ENCODE peak calls at places on chromosomes 5 and 9, in nine cellular contexts. T, N, A, D, U, F, R, H and K are unnamed samples.

GRCh38 chr5:75335952-75336624 is 932 bp upstream of the HMGCR start:
- DNase-seq in T (peak), N (no peak), A (peak), D (peak), U (peak), F (peak), R (no peak), H (peak), K (peak)

GRCh38 chr5:62206150-62206829 is 99.7 kb upstream of the KIF2A start:
- DNase-seq in T (peak), N (no peak), A (peak), D (peak), U (no peak), F (no peak), R (no peak), H (no peak), K (peak)

GRCh38 chr5:139138790-139139189 is 59.4 kb downstream of the SIL1 start:
- DNase-seq in T (peak), N (peak), A (peak), D (no peak), U (peak), F (no peak), R (peak), H (peak), K (peak)

GRCh38 chr5:107247427-107247826 is 423.3 kb downstream of the EFNA5 start:
- DNase-seq in T (peak), N (no peak), A (no peak), D (no peak), U (peak), F (no peak), R (no peak), H (no peak), K (no peak)

GRCh38 chr5:36602711-36603321 is 3.6 kb upstream of the SLC1A3 start:
- DNase-seq in T (peak), N (peak), A (peak), D (no peak), U (no peak), F (no peak), R (no peak), H (no peak), K (peak)

GRCh38 chr5:179337227-179338122 is 7.8 kb downstream of the ADAMTS2 start:
- DNase-seq in T (no peak), N (no peak), A (no peak), D (no peak), U (no peak), F (no peak), R (no peak), H (no peak), K (no peak)

GRCh38 chr9:16030513-16031185 is 477.8 kb downstream of the CCDC171 start:
- DNase-seq in T (peak), N (no peak), A (peak), D (no peak), U (peak), F (no peak), R (no peak), H (peak), K (no peak)

GRCh38 chr9:121783126-121783522 is 131.7 kb downstream of the DAB2IP start:
- DNase-seq in T (no peak), N (no peak), A (no peak), D (peak), U (no peak), F (no peak), R (no peak), H (no peak), K (no peak)

GRCh38 chr5:68007446-68007845 is 208.1 kb upstream of the PIK3R1 start:
- DNase-seq in T (no peak), N (peak), A (peak), D (no peak), U (peak), F (no peak), R (peak), H (peak), K (no peak)

GRCh38 chr9:101566904-101567724 is 27.7 kb downstream of the PPP3R2 start:
- DNase-seq in T (peak), N (no peak), A (peak), D (peak), U (peak), F (peak), R (no peak), H (no peak), K (peak)

GRCh38 chr5:125409101-125409495 is 662.7 kb upstream of the ZNF608 start:
- DNase-seq in T (no peak), N (no peak), A (peak), D (peak), U (peak), F (no peak), R (no peak), H (no peak), K (no peak)

GRCh38 chr5:132677191-132677590 is 3.4 kb downstream of the IL4 start:
- DNase-seq in T (peak), N (no peak), A (peak), D (peak), U (peak), F (peak), R (peak), H (peak), K (peak)

GRCh38 chr5:79201206-79201605 is 34.7 kb upstream of the JMY start:
- DNase-seq in T (no peak), N (no peak), A (no peak), D (peak), U (no peak), F (no peak), R (no peak), H (no peak), K (no peak)

GRCh38 chr5:123047706-123048105 is 11.2 kb upstream of the PPIC start:
- DNase-seq in T (no peak), N (no peak), A (no peak), D (no peak), U (peak), F (no peak), R (no peak), H (no peak), K (no peak)

GRCh38 chr9:71353723-71354122 is 232.3 kb upstream of the TRPM3 start:
- DNase-seq in T (no peak), N (no peak), A (no peak), D (no peak), U (peak), F (no peak), R (no peak), H (no peak), K (no peak)

GRCh38 chr5:173290477-173291131 is 37.6 kb downstream of the STC2 start:
- DNase-seq in T (no peak), N (no peak), A (no peak), D (no peak), U (peak), F (no peak), R (no peak), H (no peak), K (no peak)

GRCh38 chr9:130287736-130288135 is 22.2 kb downstream of the HMCN2 start:
- DNase-seq in T (no peak), N (no peak), A (no peak), D (peak), U (no peak), F (no peak), R (peak), H (no peak), K (no peak)

GRCh38 chr5:124962735-124963134 is 216.3 kb upstream of the ZNF608 start:
- DNase-seq in T (no peak), N (no peak), A (no peak), D (no peak), U (no peak), F (no peak), R (no peak), H (no peak), K (no peak)

GRCh38 chr5:4130819-4131218 is 535.2 kb downstream of the IRX1 start:
- DNase-seq in T (no peak), N (no peak), A (no peak), D (no peak), U (no peak), F (no peak), R (no peak), H (no peak), K (no peak)

GRCh38 chr9:124870723-124871122 is 8.8 kb downstream of the ARPC5L start:
- DNase-seq in T (no peak), N (no peak), A (no peak), D (no peak), U (no peak), F (no peak), R (no peak), H (no peak), K (no peak)

GRCh38 chr9:25226901-25227686 is 451.1 kb downstream of the TUSC1 start:
- DNase-seq in T (no peak), N (no peak), A (no peak), D (no peak), U (no peak), F (no peak), R (no peak), H (no peak), K (no peak)

DNA sequence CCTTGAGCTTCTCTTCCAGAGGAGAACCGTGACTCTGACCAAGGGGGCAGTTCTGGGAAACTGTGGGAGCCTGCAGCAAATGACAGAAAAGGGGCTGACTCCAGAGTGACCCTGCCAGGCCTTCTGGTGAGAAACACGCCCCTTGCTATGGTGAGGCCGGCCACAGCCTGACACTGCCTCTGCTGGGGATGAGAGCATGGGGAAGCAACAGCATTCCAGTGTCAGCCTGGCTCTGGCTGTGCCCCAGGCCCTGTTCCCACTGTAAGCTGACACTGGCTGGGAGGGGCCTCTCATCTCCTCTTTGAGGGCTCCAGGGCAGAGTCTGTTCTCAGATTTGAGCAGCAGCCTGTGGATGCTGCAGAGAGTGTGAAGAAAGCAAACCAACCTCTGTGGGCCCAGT is 180.0 kb upstream of the IL12B start:
- DNase-seq in T (peak), N (peak), A (peak), D (no peak), U (peak), F (peak), R (peak), H (no peak), K (peak)
- TF ChIP-seq CTCF in T (no peak), N (peak), A (no peak), D (no peak), U (peak), F (no peak), R (no peak), H (no peak), K (no peak)

DNA sequence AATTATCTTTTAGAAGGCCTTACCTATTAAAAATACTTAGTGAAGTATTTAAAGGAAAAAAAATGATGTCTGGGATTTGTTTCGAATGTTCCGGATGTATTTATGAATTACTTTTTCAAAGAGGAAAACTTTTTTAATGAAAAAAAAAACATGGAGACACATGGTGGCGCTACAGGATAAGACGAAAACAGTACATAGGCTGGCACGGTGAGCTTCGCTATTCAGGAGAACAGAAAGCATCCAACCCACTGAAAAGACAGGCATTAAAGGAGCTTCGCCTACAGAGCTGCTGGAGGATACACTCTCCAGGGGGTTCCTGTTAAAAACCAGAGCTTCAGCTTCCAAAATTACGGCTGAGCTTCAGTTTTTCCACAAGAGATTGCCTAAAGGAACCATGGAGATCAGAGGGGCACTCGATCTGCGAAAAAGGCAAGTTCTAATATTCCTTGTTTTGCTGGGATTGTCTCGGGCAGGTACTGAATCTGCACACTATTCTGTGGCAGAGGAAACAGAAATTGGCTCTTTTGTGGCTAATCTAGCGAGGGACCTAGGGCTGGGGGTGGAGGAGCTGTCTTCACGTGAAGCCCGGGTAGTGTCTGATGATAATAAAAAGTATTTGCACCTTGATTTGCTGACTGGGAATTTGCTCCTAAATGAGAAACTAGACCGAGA is at the start of gene PCDHB14:
- DNase-seq in T (peak), N (no peak), A (peak), D (peak), U (peak), F (no peak), R (no peak), H (no peak), K (peak)
- TF ChIP-seq CTCF in T (peak), N (no peak), A (peak), D (peak), U (peak), F (no peak), R (no peak), H (no peak), K (peak)

GRCh38 chr5:69038539-69038938 is 55.3 kb upstream of the SLC30A5 start:
- DNase-seq in T (no peak), N (no peak), A (no peak), D (no peak), U (no peak), F (no peak), R (no peak), H (no peak), K (no peak)
- TF ChIP-seq CTCF in T (no peak), N (no peak), A (no peak), D (no peak), U (no peak), F (no peak), R (no peak), H (no peak), K (no peak)

GRCh38 chr5:150658699-150659265 is 2.3 kb upstream of the MYOZ3 start:
- DNase-seq in T (no peak), N (no peak), A (no peak), D (no peak), U (no peak), F (no peak), R (peak), H (no peak), K (no peak)
- TF ChIP-seq CTCF in T (no peak), N (no peak), A (no peak), D (no peak), U (no peak), F (no peak), R (no peak), H (no peak), K (no peak)

DNA sequence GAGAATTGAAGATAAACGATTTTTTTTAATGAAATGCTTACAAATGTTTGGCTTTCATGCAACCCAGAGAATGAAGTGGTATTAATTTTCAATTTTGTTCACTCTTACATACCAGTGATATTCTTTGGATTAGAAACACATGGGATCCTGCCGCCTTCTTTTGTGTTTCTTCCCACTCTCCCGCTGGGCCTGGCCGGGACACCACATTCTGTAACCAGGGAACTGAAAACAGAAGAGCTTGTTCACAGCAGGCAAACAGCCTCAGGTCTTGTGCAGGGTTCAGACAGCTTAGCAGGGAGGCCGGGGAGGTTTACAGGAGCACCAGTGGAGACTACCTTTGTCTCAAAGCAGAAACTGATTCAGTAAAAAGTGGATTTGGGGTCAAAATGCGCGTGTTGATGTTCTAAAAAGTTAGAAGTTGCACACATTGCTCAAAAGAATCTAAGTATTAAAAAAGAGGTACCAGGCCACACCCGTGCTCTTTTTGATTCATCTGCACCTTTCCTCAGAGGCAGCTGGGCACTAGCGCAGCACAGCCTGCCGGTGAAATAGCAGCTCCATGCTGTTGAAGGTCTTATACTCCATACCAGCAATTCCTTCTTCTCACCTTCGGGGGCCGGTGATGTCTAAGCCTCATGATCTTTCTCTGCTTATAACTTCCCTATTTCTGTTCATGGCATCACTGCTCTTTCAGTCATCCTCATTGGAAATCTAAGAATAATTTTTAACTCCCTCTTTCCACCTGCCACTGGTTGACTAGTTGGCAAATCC is 67.1 kb downstream of the GRAMD2B start:
- DNase-seq in T (no peak), N (no peak), A (no peak), D (peak), U (no peak), F (no peak), R (no peak), H (no peak), K (no peak)
- TF ChIP-seq CTCF in T (no peak), N (no peak), A (no peak), D (peak), U (no peak), F (no peak), R (no peak), H (peak), K (no peak)

GRCh38 chr9:114284316-114285060 is 38.4 kb upstream of the ORM1 start:
- DNase-seq in T (no peak), N (peak), A (no peak), D (peak), U (no peak), F (no peak), R (peak), H (no peak), K (no peak)

GRCh38 chr9:114286146-114286679 is 36.7 kb upstream of the ORM1 start:
- DNase-seq in T (no peak), N (peak), A (no peak), D (peak), U (no peak), F (no peak), R (peak), H (no peak), K (no peak)

GRCh38 chr9:114287001-114287762 is 35.7 kb upstream of the ORM1 start:
- DNase-seq in T (no peak), N (peak), A (no peak), D (peak), U (no peak), F (no peak), R (peak), H (no peak), K (no peak)

GRCh38 chr9:114283551-114284111 is 39.3 kb upstream of the ORM1 start:
- DNase-seq in T (no peak), N (peak), A (no peak), D (peak), U (no peak), F (no peak), R (peak), H (no peak), K (no peak)

GRCh38 chr9:114285166-114285867 is 37.6 kb upstream of the ORM1 start:
- DNase-seq in T (peak), N (peak), A (peak), D (peak), U (peak), F (no peak), R (peak), H (peak), K (no peak)
- TF ChIP-seq CTCF in T (no peak), N (no peak), A (no peak), D (no peak), U (peak), F (no peak), R (no peak), H (peak), K (no peak)

GRCh38 chr5:178067705-178068104 is 45.6 kb upstream of the N4BP3 start:
- DNase-seq in T (no peak), N (no peak), A (no peak), D (no peak), U (no peak), F (no peak), R (no peak), H (no peak), K (no peak)

GRCh38 chr5:178068293-178068692 is 45.0 kb upstream of the N4BP3 start:
- DNase-seq in T (no peak), N (no peak), A (no peak), D (no peak), U (no peak), F (no peak), R (no peak), H (no peak), K (no peak)

GRCh38 chr5:178072749-178073148 is 40.6 kb upstream of the N4BP3 start:
- DNase-seq in T (no peak), N (no peak), A (no peak), D (no peak), U (no peak), F (no peak), R (peak), H (no peak), K (no peak)

GRCh38 chr5:178071108-178071507 is 42.2 kb upstream of the N4BP3 start:
- DNase-seq in T (no peak), N (no peak), A (no peak), D (no peak), U (no peak), F (no peak), R (no peak), H (no peak), K (no peak)

DNA sequence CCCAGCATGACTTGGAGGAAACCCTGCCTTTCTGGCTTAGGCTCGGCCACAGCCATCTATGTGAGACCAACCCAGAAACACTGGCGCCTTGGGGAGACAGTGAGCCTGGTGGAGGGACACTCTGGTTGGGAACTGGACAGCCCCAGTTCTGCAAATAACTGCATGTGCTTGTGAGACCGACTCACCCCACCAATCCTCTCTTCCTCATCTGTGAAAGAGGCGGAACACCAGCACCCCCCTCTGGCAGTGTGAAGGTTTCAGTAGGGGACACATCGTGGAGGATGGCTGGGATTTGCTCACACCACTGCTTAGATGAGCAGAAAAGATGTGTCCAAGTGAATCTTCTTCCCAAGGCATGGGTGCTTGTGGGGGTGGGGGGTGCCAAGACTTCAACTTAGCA is 43.4 kb upstream of the N4BP3 start:
- DNase-seq in T (peak), N (no peak), A (peak), D (peak), U (peak), F (peak), R (no peak), H (no peak), K (peak)
- TF ChIP-seq CTCF in T (peak), N (peak), A (peak), D (peak), U (peak), F (no peak), R (no peak), H (no peak), K (no peak)

GRCh38 chr5:1806974-1807373 is 5.8 kb downstream of the NDUFS6 start:
- DNase-seq in T (no peak), N (no peak), A (no peak), D (no peak), U (no peak), F (no peak), R (no peak), H (no peak), K (no peak)
- TF ChIP-seq CTCF in T (no peak), N (no peak), A (no peak), D (no peak), U (no peak), F (no peak), R (no peak), H (no peak), K (no peak)

GRCh38 chr5:626850-627249 is 14.7 kb downstream of the CEP72 start:
- DNase-seq in T (no peak), N (no peak), A (no peak), D (no peak), U (peak), F (no peak), R (no peak), H (no peak), K (no peak)
- TF ChIP-seq CTCF in T (no peak), N (no peak), A (no peak), D (no peak), U (no peak), F (no peak), R (no peak), H (no peak), K (no peak)

GRCh38 chr5:510521-510920 is 13.7 kb downstream of the SLC9A3 start:
- DNase-seq in T (no peak), N (no peak), A (no peak), D (no peak), U (no peak), F (no peak), R (no peak), H (no peak), K (no peak)
- TF ChIP-seq CTCF in T (no peak), N (no peak), A (no peak), D (no peak), U (no peak), F (no peak), R (no peak), H (no peak), K (no peak)